ENCODE peak calls at places on chromosomes 7 and 10, in four cellular contexts. H, I, V and C are unnamed samples.

GRCh38 chr7:50492770-50493519 is 42.8 kb upstream of the FIGNL1 start:
- DNase-seq in H (no peak), I (no peak), V (no peak), C (peak)

GRCh38 chr7:11831383-11831726 is 643 bp downstream of the THSD7A start:
- DNase-seq in H (no peak), I (no peak), V (no peak), C (no peak)

GRCh38 chr7:16399916-16400895 is 21.1 kb downstream of the CRPPA start:
- DNase-seq in H (no peak), I (no peak), V (no peak), C (no peak)

GRCh38 chr10:84755311-84755710 is 426.9 kb downstream of the CCSER2 start:
- DNase-seq in H (no peak), I (no peak), V (no peak), C (no peak)

GRCh38 chr7:102222445-102222844 is 64.2 kb upstream of the SH2B2 start:
- DNase-seq in H (no peak), I (no peak), V (no peak), C (no peak)

GRCh38 chr7:154960063-154960790 is 42.7 kb downstream of the PAXIP1 start:
- DNase-seq in H (peak), I (no peak), V (no peak), C (no peak)

GRCh38 chr7:138546829-138547228 is 86.8 kb downstream of the TRIM24 start:
- DNase-seq in H (no peak), I (no peak), V (no peak), C (no peak)

GRCh38 chr10:13439771-13440708 is 88.8 kb downstream of the BEND7 start:
- DNase-seq in H (peak), I (no peak), V (peak), C (peak)

GRCh38 chr10:125595911-125596310 is 87.1 kb downstream of the TEX36 start:
- DNase-seq in H (no peak), I (no peak), V (no peak), C (no peak)

GRCh38 chr10:34549001-34549400 is 266.1 kb downstream of the PARD3 start:
- DNase-seq in H (no peak), I (no peak), V (no peak), C (no peak)

GRCh38 chr7:111638048-111638447 is 75.8 kb upstream of the IMMP2L start:
- DNase-seq in H (no peak), I (no peak), V (no peak), C (no peak)